ENCODE peak calls at places on chromosomes 13 and 19, in ten cellular contexts. Y is endodermal cell, F is IMR-90, D is neural progenitor cell, A is cardiac fibroblast, H is foreskin fibroblast, N is aorta, X is astrocyte of the cerebellum, R is lower leg skin, V is coronary artery. K is an unnamed sample.

GRCh38 chr13:31046711-31047279 is 114.3 kb downstream of the TEX26 start:
- DNase-seq in Y (peak), F (peak), D (peak), A (peak), H (peak), N (no peak), X (no peak), R (peak), V (no peak), K (peak)

GRCh38 chr13:29922281-29922821 is 71.9 kb upstream of the UBL3 start:
- DNase-seq in Y (no peak), F (peak), D (no peak), A (peak), H (peak), N (no peak), X (no peak), R (no peak), V (no peak), K (peak)

GRCh38 chr19:6095760-6096159 is 14.5 kb downstream of the RFX2 start:
- DNase-seq in Y (no peak), F (no peak), D (no peak), A (no peak), H (no peak), N (no peak), X (no peak), R (no peak), V (no peak), K (no peak)

GRCh38 chr13:95502216-95502615 is 50.3 kb upstream of the CLDN10 start:
- DNase-seq in Y (no peak), F (no peak), D (no peak), A (no peak), H (no peak), N (no peak), X (no peak), R (no peak), V (no peak), K (no peak)

GRCh38 chr19:38213911-38214625 is 10.0 kb downstream of the DPF1 start:
- DNase-seq in Y (no peak), F (peak), D (peak), A (peak), H (peak), N (no peak), X (peak), R (no peak), V (no peak), K (peak)

GRCh38 chr19:6766357-6767080 is 716 bp downstream of the SH2D3A start:
- DNase-seq in Y (peak), F (no peak), D (no peak), A (no peak), H (no peak), N (no peak), X (no peak), R (no peak), V (no peak), K (no peak)

GRCh38 chr13:33206425-33206824 is 79.1 kb downstream of the STARD13 start:
- DNase-seq in Y (no peak), F (peak), D (no peak), A (no peak), H (peak), N (no peak), X (no peak), R (no peak), V (no peak), K (no peak)

GRCh38 chr13:87331178-87331577 is 340.0 kb upstream of the SLITRK5 start:
- DNase-seq in Y (no peak), F (no peak), D (no peak), A (peak), H (no peak), N (no peak), X (peak), R (no peak), V (no peak), K (peak)

GRCh38 chr19:7521551-7522071 is 813 bp upstream of the MCOLN1 start:
- DNase-seq in Y (no peak), F (no peak), D (peak), A (no peak), H (no peak), N (no peak), X (no peak), R (no peak), V (no peak), K (no peak)

GRCh38 chr13:34340534-34340933 is 522.6 kb downstream of the RFC3 start:
- DNase-seq in Y (no peak), F (no peak), D (no peak), A (peak), H (peak), N (no peak), X (no peak), R (peak), V (no peak), K (peak)

GRCh38 chr19:7257148-7258041 is 36.8 kb downstream of the INSR start:
- DNase-seq in Y (peak), F (peak), D (no peak), A (peak), H (no peak), N (peak), X (no peak), R (peak), V (no peak), K (peak)

GRCh38 chr13:30806784-30807183 is 71.4 kb downstream of the ALOX5AP start:
- DNase-seq in Y (no peak), F (peak), D (no peak), A (peak), H (peak), N (no peak), X (no peak), R (no peak), V (no peak), K (peak)

GRCh38 chr19:49613374-49613773 is 22.4 kb downstream of the PRR12 start:
- DNase-seq in Y (no peak), F (no peak), D (no peak), A (no peak), H (peak), N (no peak), X (no peak), R (no peak), V (no peak), K (no peak)

GRCh38 chr13:104357174-104357573 is 1291.0 kb upstream of the SLC10A2 start:
- DNase-seq in Y (no peak), F (no peak), D (peak), A (peak), H (no peak), N (no peak), X (peak), R (no peak), V (no peak), K (peak)

GRCh38 chr13:23447927-23448326 is 14.4 kb upstream of the SACS start:
- DNase-seq in Y (no peak), F (peak), D (no peak), A (peak), H (peak), N (no peak), X (no peak), R (no peak), V (no peak), K (peak)

GRCh38 chr19:19227217-19227616 is 15.5 kb downstream of the NCAN start:
- DNase-seq in Y (no peak), F (no peak), D (no peak), A (no peak), H (no peak), N (no peak), X (no peak), R (no peak), V (no peak), K (no peak)

GRCh38 chr19:19224150-19224851 is 12.5 kb downstream of the NCAN start:
- DNase-seq in Y (no peak), F (no peak), D (peak), A (no peak), H (no peak), N (no peak), X (no peak), R (no peak), V (no peak), K (no peak)

GRCh38 chr19:19226204-19226603 is 14.4 kb downstream of the NCAN start:
- DNase-seq in Y (no peak), F (no peak), D (no peak), A (no peak), H (no peak), N (no peak), X (no peak), R (no peak), V (no peak), K (no peak)

GRCh38 chr19:19224852-19225494 is 13.2 kb downstream of the NCAN start:
- DNase-seq in Y (peak), F (peak), D (peak), A (peak), H (peak), N (peak), X (no peak), R (peak), V (no peak), K (peak)

DNA sequence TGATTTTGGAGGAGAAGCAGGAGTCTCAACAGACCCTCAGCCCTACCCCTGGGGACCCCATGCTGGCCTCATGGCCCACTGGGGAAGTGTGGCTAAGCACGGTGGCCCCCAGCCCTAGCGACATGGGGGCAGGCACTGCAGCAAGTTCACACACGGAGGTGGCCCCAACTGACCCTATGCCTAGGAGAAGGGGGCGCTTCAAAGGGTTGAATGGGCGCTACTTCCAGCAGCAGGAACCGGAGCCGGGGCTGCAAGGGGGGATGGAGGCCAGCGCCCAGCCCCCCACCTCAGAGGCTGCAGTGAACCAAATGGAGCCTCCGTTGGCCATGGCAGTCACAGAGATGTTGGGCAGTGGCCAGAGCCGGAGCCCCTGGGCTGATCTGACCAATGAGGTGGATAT is 14.9 kb downstream of the NCAN start:
- DNase-seq in Y (no peak), F (no peak), D (no peak), A (no peak), H (no peak), N (no peak), X (no peak), R (no peak), V (no peak), K (no peak)
- H3K4me3 ChIP-seq in Y (no peak), F (no peak), D (no peak), A (no peak), H (no peak), N (no peak), X (no peak), R (no peak), V (no peak), K (no peak)

GRCh38 chr19:45478454-45479238 is 10.8 kb downstream of the FOSB start:
- DNase-seq in Y (peak), F (peak), D (peak), A (peak), H (peak), N (peak), X (peak), R (peak), V (peak), K (peak)

GRCh38 chr19:45477713-45478453 is 10.1 kb downstream of the FOSB start:
- DNase-seq in Y (no peak), F (no peak), D (peak), A (no peak), H (no peak), N (peak), X (no peak), R (no peak), V (no peak), K (no peak)

GRCh38 chr19:45475537-45476348 is 7.9 kb downstream of the FOSB start:
- DNase-seq in Y (no peak), F (peak), D (no peak), A (peak), H (no peak), N (peak), X (peak), R (no peak), V (no peak), K (peak)

GRCh38 chr19:45476349-45476717 is 8.5 kb downstream of the FOSB start:
- DNase-seq in Y (no peak), F (peak), D (no peak), A (peak), H (no peak), N (peak), X (no peak), R (no peak), V (no peak), K (peak)

GRCh38 chr19:45477216-45477615 is 9.4 kb downstream of the FOSB start:
- DNase-seq in Y (no peak), F (no peak), D (no peak), A (no peak), H (no peak), N (no peak), X (no peak), R (no peak), V (no peak), K (no peak)
- H3K4me3 ChIP-seq in Y (no peak), F (no peak), D (no peak), A (no peak), H (no peak), N (no peak), X (no peak), R (no peak), V (no peak), K (no peak)

GRCh38 chr13:26051231-26052135 is at the start of gene SHISA2:
- DNase-seq in Y (peak), F (peak), D (peak), A (peak), H (no peak), N (peak), X (peak), R (no peak), V (no peak), K (peak)
- H3K4me3 ChIP-seq in Y (peak), F (peak), D (peak), A (peak), H (peak), N (peak), X (peak), R (no peak), V (peak), K (peak)

GRCh38 chr13:80362488-80362887 is 21.6 kb upstream of the SPRY2 start:
- DNase-seq in Y (no peak), F (no peak), D (no peak), A (no peak), H (no peak), N (no peak), X (no peak), R (no peak), V (no peak), K (no peak)

GRCh38 chr13:80361298-80361697 is 20.4 kb upstream of the SPRY2 start:
- DNase-seq in Y (no peak), F (no peak), D (no peak), A (no peak), H (no peak), N (no peak), X (no peak), R (no peak), V (no peak), K (no peak)

GRCh38 chr13:80361883-80362327 is 21.0 kb upstream of the SPRY2 start:
- DNase-seq in Y (peak), F (no peak), D (peak), A (no peak), H (no peak), N (no peak), X (no peak), R (no peak), V (no peak), K (no peak)

GRCh38 chr13:80360298-80360827 is 19.4 kb upstream of the SPRY2 start:
- DNase-seq in Y (no peak), F (no peak), D (no peak), A (peak), H (no peak), N (no peak), X (no peak), R (no peak), V (no peak), K (no peak)

DNA sequence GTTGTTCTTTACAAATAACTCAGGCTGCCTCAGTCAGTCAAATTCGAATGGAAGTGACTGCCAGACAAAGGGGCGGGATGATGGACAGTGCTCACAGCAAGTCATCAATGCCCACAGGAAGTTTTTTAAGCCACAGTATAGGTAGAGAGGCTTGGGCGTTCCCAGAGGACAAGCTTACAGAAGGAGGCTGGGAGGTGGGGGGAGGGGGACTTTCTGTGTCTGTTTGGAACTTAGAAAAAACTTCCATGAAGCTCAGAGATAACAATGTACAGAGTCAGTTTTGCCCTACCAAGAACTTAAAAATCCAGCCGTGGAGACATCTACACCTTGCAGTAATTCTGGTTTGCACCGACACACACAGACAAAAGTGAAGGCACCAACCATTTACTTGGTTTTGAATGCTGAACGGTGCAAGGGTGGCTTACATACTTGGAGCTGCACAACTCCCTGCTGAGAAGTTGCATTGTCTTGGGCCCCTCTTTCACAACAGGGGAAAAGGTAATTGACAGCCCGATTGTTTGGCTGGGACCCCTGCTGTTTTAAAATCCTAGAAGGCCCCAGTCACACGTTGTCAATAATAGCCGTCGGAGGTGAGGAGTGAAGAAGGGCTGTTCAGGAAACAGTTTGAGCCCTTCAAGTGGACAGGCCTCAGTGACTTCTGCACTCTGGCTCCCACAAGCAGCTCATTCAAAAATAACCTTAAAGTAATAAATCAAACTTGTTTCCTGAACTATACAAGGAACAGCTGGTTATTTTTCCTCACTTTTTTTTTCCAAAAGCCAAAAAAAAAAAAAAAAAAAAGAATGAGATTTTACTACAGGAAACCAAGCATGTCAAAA is 18.8 kb upstream of the SPRY2 start:
- DNase-seq in Y (peak), F (no peak), D (peak), A (peak), H (no peak), N (no peak), X (no peak), R (no peak), V (no peak), K (peak)
- H3K4me3 ChIP-seq in Y (peak), F (no peak), D (peak), A (no peak), H (no peak), N (no peak), X (no peak), R (no peak), V (no peak), K (no peak)

GRCh38 chr19:36526581-36526980 is 1.5 kb downstream of the ZNF260 start:
- DNase-seq in Y (no peak), F (no peak), D (no peak), A (no peak), H (no peak), N (no peak), X (no peak), R (no peak), V (no peak), K (no peak)
- H3K4me3 ChIP-seq in Y (peak), F (no peak), D (peak), A (no peak), H (no peak), N (no peak), X (peak), R (no peak), V (no peak), K (peak)

DNA sequence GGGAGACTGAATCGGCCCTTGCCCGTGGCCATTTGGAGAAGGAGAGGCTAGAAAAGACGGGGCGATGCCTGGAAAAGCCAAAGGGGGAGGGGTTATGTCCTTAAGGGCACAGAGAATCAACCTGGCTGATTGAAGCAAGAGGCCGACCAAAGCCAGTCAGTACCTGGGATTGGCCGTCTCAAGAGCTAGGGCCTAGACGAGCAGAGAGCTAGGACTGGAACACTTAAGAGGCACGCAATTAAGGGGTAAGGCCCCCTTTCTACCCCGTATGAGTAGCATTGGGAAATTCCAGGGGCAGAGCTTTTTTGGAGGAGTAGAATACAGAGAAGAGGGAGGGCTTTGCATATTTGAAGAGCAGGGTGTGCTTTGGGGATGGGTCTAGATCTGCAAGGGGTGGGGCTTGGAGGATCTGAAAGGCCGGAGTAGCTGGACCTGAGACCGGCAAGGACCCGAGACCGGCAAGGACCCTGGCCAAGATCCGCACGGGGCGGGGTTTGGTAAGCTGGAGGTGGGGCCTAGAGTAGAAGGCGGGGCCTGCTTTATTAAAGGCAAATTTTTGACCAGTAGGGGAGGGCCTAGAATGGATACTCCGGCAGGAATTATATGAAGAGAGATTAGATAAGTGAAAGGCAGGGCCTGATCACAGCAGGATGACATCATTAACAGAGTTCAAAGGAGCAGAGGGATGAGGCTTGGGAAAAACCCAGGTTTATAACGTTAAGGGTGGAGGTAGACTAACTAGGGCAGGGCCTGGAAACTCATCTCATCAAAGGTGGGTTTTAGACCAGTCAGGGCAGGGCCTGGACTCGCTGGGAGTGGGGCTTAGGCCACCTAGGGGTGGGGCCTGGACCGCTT is 10.7 kb upstream of the CACNG6 start:
- DNase-seq in Y (peak), F (peak), D (peak), A (peak), H (no peak), N (no peak), X (no peak), R (no peak), V (no peak), K (peak)
- H3K4me3 ChIP-seq in Y (peak), F (peak), D (peak), A (peak), H (peak), N (no peak), X (peak), R (no peak), V (no peak), K (peak)

GRCh38 chr19:11173516-11174155 is 18.1 kb upstream of the SPC24 start:
- DNase-seq in Y (no peak), F (no peak), D (no peak), A (no peak), H (no peak), N (no peak), X (no peak), R (no peak), V (no peak), K (no peak)
- H3K4me3 ChIP-seq in Y (no peak), F (no peak), D (no peak), A (no peak), H (no peak), N (no peak), X (no peak), R (no peak), V (no peak), K (no peak)

DNA sequence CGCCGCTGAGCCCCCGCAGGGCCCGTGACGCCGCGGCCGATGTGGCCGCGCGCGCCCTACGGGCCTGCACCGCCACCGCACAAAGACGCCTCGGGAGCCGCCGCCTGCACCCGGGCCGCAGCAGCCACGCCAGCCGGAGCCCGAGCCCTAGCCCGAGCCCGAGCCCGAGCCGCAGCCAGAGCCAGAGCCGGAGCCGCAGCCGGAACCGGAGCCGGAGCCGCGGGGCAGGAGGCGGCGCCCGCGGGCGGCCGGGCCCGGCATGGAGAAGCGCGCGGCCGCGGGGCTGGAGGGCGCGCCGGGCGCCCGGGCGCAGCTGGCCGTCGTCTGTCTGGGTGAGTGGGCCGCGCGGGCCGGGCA is 375 bp downstream of the LRP3 start:
- DNase-seq in Y (peak), F (no peak), D (peak), A (no peak), H (no peak), N (no peak), X (no peak), R (no peak), V (no peak), K (no peak)
- H3K4me3 ChIP-seq in Y (peak), F (peak), D (peak), A (no peak), H (peak), N (peak), X (peak), R (peak), V (peak), K (peak)

GRCh38 chr13:24671367-24672117 is 8.7 kb upstream of the ATP12A start:
- DNase-seq in Y (peak), F (peak), D (peak), A (peak), H (peak), N (no peak), X (peak), R (peak), V (no peak), K (peak)
- H3K4me3 ChIP-seq in Y (peak), F (no peak), D (peak), A (no peak), H (peak), N (no peak), X (no peak), R (no peak), V (peak), K (peak)